ENCODE peak calls at places on chromosomes 16 and 17, in nine cellular contexts. S is mucosa of descending colon; L is nephron progenitor cell; I is transverse colon; F is CD4-positive, alpha-beta T cell; M is stomach; V is choroid plexus epithelial cell; R is A549; Z is left ventricle myocardium inferior. G is an unnamed sample.

GRCh38 chr17:59786213-59786535 is 78.7 kb downstream of the VMP1 start:
- DNase-seq in S (no peak), I (no peak), F (no peak), M (no peak), Z (no peak), R (no peak), V (no peak), L (no peak), G (no peak)

GRCh38 chr16:71439531-71439930 is 2.3 kb downstream of the TLE7 start:
- DNase-seq in M (no peak), Z (no peak), L (no peak), I (no peak), V (no peak), S (no peak), F (no peak), R (no peak), G (peak; percentile 27)

GRCh38 chr16:31382485-31383161 is 10.5 kb upstream of the ITGAD start:
- DNase-seq in F (peak; percentile 33), S (peak; percentile 74), R (peak; percentile 76), Z (peak; percentile 63), V (peak; percentile 77), M (peak; percentile 67), L (peak; percentile 77), I (peak; percentile 68), G (peak; percentile 45)

GRCh38 chr17:57086069-57086930 is 1.3 kb downstream of the AKAP1 start:
- DNase-seq in M (peak; percentile 50), F (peak; percentile 12), Z (no peak), R (peak; percentile 79), V (peak; percentile 38), I (peak; percentile 83), L (peak; percentile 36), S (peak; percentile 89), G (no peak)

GRCh38 chr17:64176556-64176955 is 46.6 kb upstream of the ERN1 start:
- DNase-seq in Z (no peak), I (no peak), R (no peak), S (no peak), V (no peak), F (no peak), L (no peak), M (no peak), G (no peak)

GRCh38 chr17:41974031-41974430 is 7.4 kb downstream of the CNP start:
- DNase-seq in I (no peak), L (no peak), V (no peak), Z (no peak), S (peak; percentile 40), R (no peak), M (no peak), F (no peak), G (no peak)

GRCh38 chr17:71334041-71334781 is 786.6 kb upstream of the SOX9 start:
- DNase-seq in V (peak; percentile 47), I (no peak), R (no peak), M (no peak), F (no peak), L (no peak), S (no peak), Z (no peak), G (peak; percentile 16)

GRCh38 chr17:50728881-50729765 is 9.7 kb downstream of the LUC7L3 start:
- DNase-seq in I (no peak), L (no peak), F (no peak), S (no peak), Z (no peak), V (no peak), M (no peak), R (no peak), G (no peak)

GRCh38 chr16:72298947-72299346 is 127.0 kb upstream of the PMFBP1 start:
- DNase-seq in Z (no peak), R (no peak), F (no peak), I (no peak), M (no peak), L (no peak), V (no peak), S (no peak), G (no peak)

GRCh38 chr17:73288534-73289302 is 23.1 kb downstream of the CDC42EP4 start:
- DNase-seq in L (no peak), V (no peak), S (peak; percentile 76), Z (peak; percentile 76), F (no peak), R (peak; percentile 50), I (peak; percentile 72), M (peak; percentile 80), G (peak; percentile 52)

GRCh38 chr16:85461814-85462404 is 151.2 kb upstream of the GSE1 start:
- DNase-seq in V (peak; percentile 63), L (peak; percentile 75), R (no peak), F (no peak), S (no peak), Z (no peak), I (no peak), M (no peak), G (peak; percentile 46)

GRCh38 chr16:1610071-1610840 is 1.6 kb downstream of the IFT140 start:
- DNase-seq in R (peak; percentile 81), Z (peak; percentile 88), F (peak; percentile 92), I (peak; percentile 94), M (peak; percentile 93), S (peak; percentile 92), L (peak; percentile 97), V (peak; percentile 86), G (peak; percentile 79)
- TF ChIP-seq CTCF in R (peak; percentile 8), Z (no peak), F (no peak), I (no peak), M (no peak), S (no peak), L (no peak), V (no peak), G (no peak)

GRCh38 chr17:82036634-82037112 is 824 bp downstream of the DCXR start:
- DNase-seq in V (no peak), I (no peak), Z (no peak), S (no peak), R (no peak), M (no peak), F (no peak), L (no peak), G (no peak)
- TF ChIP-seq CTCF in V (no peak), I (no peak), Z (no peak), S (no peak), R (no peak), M (no peak), F (no peak), L (no peak), G (no peak)

DNA sequence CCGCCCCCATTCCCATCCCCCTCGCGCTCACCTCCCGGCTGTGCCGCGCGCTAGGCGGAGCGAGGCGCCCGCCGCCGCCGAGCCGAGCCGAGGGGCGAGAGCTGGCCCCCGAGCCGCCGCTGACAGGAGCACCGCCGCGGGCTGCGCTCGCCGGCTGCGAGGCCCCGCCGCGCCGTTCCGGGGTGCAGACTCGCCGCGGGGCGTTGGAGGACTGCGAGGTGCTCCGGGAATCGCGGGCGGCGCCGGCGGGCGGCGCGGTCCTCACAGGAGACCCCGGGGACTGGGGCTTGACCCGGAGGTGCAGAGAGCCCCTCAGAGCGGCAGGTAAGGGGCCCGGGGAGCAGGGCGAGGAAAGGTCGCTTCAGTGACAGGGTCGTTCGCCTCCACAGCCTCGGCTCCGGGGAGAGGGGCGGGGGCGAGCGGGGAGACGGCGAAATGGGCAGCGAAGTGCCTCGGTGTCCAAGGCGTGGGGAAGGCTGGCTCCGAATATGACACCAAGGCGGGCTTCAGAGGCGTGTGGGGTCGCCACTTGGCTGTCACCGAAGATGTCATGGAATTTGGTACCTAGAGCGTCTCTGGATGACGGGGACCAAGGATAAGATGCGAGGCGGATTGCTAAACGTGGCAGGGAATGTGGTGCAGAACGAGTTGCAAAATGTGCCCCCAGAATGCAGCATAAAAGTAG is 533 bp downstream of the TANC2 start:
- DNase-seq in R (peak; percentile 54), I (peak; percentile 74), L (peak; percentile 68), S (peak; percentile 73), V (peak; percentile 48), F (no peak), Z (peak; percentile 64), M (peak; percentile 64), G (peak; percentile 38)
- TF ChIP-seq CTCF in R (no peak), I (no peak), L (no peak), S (no peak), V (no peak), F (no peak), Z (no peak), M (no peak), G (no peak)

GRCh38 chr17:29583324-29584248 is 5.9 kb downstream of the GIT1 start:
- DNase-seq in R (no peak), M (no peak), S (peak; percentile 50), V (no peak), I (no peak), F (no peak), L (no peak), Z (peak; percentile 16), G (no peak)

GRCh38 chr17:29584452-29585079 is 4.9 kb downstream of the GIT1 start:
- DNase-seq in I (no peak), S (peak; percentile 46), M (no peak), Z (peak; percentile 55), V (no peak), L (peak; percentile 7), F (no peak), R (no peak), G (no peak)

GRCh38 chr17:29587591-29587990 is 1.9 kb downstream of the GIT1 start:
- DNase-seq in F (no peak), R (no peak), Z (no peak), M (no peak), L (no peak), S (no peak), I (no peak), V (no peak), G (no peak)

GRCh38 chr17:29586676-29587469 is 2.6 kb downstream of the GIT1 start:
- DNase-seq in S (no peak), L (peak; percentile 1), V (no peak), Z (no peak), M (no peak), I (no peak), F (no peak), R (no peak), G (no peak)

GRCh38 chr17:29585080-29585751 is 4.2 kb downstream of the GIT1 start:
- DNase-seq in I (no peak), S (no peak), F (peak; percentile 26), R (no peak), M (no peak), L (peak; percentile 8), Z (no peak), V (peak; percentile 34), G (no peak)
- TF ChIP-seq CTCF in I (no peak), S (no peak), F (peak; percentile 35), R (peak; percentile 28), M (no peak), L (no peak), Z (peak; percentile 26), V (peak; percentile 54), G (peak; percentile 24)